ENCODE peak calls at places on chromosomes 3 and 15, in eight cellular contexts. X is GM23338, E is H9, Z is mucosa of gallbladder, V is H7, O is left lobe of liver, J is cardiac fibroblast, P is lower leg skin. L is an unnamed sample.

GRCh38 chr3:117126460-117126859 is 416.9 kb downstream of the TUSC7 start:
- DNase-seq in J (no peak), Z (no peak), O (no peak), E (no peak), X (no peak), P (no peak), V (no peak), L (no peak)

GRCh38 chr3:154421067-154421466 is 8.9 kb downstream of the GPR149 start:
- DNase-seq in V (no peak), P (no peak), X (peak), Z (no peak), E (peak), J (peak), O (no peak), L (no peak)

GRCh38 chr15:67174864-67175573 is 79.4 kb downstream of the AAGAB start:
- DNase-seq in X (no peak), V (no peak), E (no peak), Z (peak), J (peak), P (no peak), O (no peak), L (no peak)

GRCh38 chr3:46488735-46489361 is 8.9 kb upstream of the RTP3 start:
- DNase-seq in V (peak), X (peak), P (peak), Z (peak), O (peak), E (peak), J (peak), L (peak)

GRCh38 chr3:76107935-76108570 is 322.7 kb upstream of the ZNF717 start:
- DNase-seq in P (no peak), O (no peak), X (peak), J (peak), E (no peak), Z (peak), V (peak), L (no peak)

GRCh38 chr3:9396301-9396631 is 1.1 kb upstream of the SETD5 start:
- DNase-seq in X (peak), J (peak), E (peak), P (peak), O (no peak), Z (peak), V (no peak), L (no peak)

GRCh38 chr3:53705774-53706173 is 140.4 kb downstream of the CHDH start:
- DNase-seq in X (no peak), V (no peak), J (no peak), P (no peak), O (no peak), E (peak), Z (peak), L (no peak)

GRCh38 chr3:113260980-113261920 is 49.9 kb downstream of the BOC start:
- DNase-seq in P (no peak), E (no peak), V (no peak), X (no peak), J (no peak), O (no peak), Z (no peak), L (no peak)

GRCh38 chr3:15428539-15428938 is 1.1 kb downstream of the EAF1 start:
- DNase-seq in O (no peak), E (no peak), P (no peak), X (no peak), J (peak), Z (no peak), V (no peak), L (no peak)

GRCh38 chr15:52326758-52327157 is 31.2 kb upstream of the MYO5C start:
- DNase-seq in X (no peak), J (peak), O (no peak), V (no peak), E (no peak), P (no peak), Z (no peak), L (no peak)

GRCh38 chr15:90915808-90916440 is 12.8 kb downstream of the MAN2A2 start:
- DNase-seq in V (peak), Z (peak), E (no peak), P (peak), X (peak), O (peak), J (peak), L (peak)

GRCh38 chr3:129439381-129439816 is 349 bp downstream of the MBD4 start:
- DNase-seq in J (peak), P (peak), Z (peak), E (no peak), V (peak), X (peak), O (peak), L (no peak)

GRCh38 chr3:197298858-197299854 is 744 bp upstream of the DLG1 start:
- DNase-seq in J (no peak), P (no peak), E (peak), O (peak), V (peak), X (peak), Z (peak), L (peak)

GRCh38 chr3:87069963-87070362 is 79.0 kb upstream of the VGLL3 start:
- DNase-seq in P (no peak), J (no peak), E (no peak), V (no peak), Z (no peak), X (no peak), O (no peak), L (no peak)

GRCh38 chr15:84669726-84670125 is 11.7 kb upstream of the NMB start:
- DNase-seq in X (no peak), O (no peak), P (no peak), J (no peak), Z (no peak), E (no peak), V (no peak), L (no peak)

GRCh38 chr15:95025924-95026728 is 794.8 kb downstream of the MCTP2 start:
- DNase-seq in J (peak), E (peak), X (peak), P (no peak), Z (peak), O (no peak), V (peak), L (no peak)

GRCh38 chr3:113933746-113934145 is 14.1 kb upstream of the ZDHHC23 start:
- DNase-seq in J (no peak), E (no peak), V (no peak), Z (no peak), O (no peak), X (no peak), P (no peak), L (no peak)